ENCODE peak calls at places on chromosomes 13 and 19, in seven cellular contexts. R is posterior cingulate gyrus; W is kidney epithelial cell; Y is ovary; F is activated T-cell treated with anti-CD3 and anti-CD28 coated beads, Interleukin-2, amount 50 U/mL, for 24 hours; C is GM12865; P is AG04450. K is an unnamed sample.

GRCh38 chr19:18650468-18651001 is 13.7 kb downstream of the KLHL26 start:
- DNase-seq in P (peak), C (no peak), Y (peak), W (no peak), F (no peak), R (no peak), K (no peak)

GRCh38 chr13:28658539-28658795 is 463 bp upstream of the POMP start:
- DNase-seq in Y (no peak), P (no peak), W (no peak), C (no peak), F (no peak), R (no peak), K (no peak)

GRCh38 chr13:82062772-82063171 is 1721.8 kb upstream of the SPRY2 start:
- DNase-seq in C (no peak), W (no peak), R (no peak), F (no peak), P (no peak), Y (no peak), K (no peak)

GRCh38 chr13:26019241-26019640 is 32.6 kb downstream of the SHISA2 start:
- DNase-seq in P (no peak), Y (no peak), F (no peak), W (no peak), R (no peak), C (no peak), K (no peak)

GRCh38 chr19:29761575-29762225 is 46.6 kb upstream of the C19orf12 start:
- DNase-seq in Y (no peak), P (no peak), C (no peak), R (no peak), W (no peak), F (no peak), K (no peak)

GRCh38 chr13:93721483-93721882 is 494.9 kb downstream of the GPC6 start:
- DNase-seq in Y (no peak), W (no peak), R (no peak), C (no peak), F (no peak), P (no peak), K (no peak)

GRCh38 chr19:42455621-42456081 is 12.9 kb upstream of the CXCL17 start:
- DNase-seq in W (peak), Y (no peak), R (no peak), C (no peak), P (no peak), F (no peak), K (no peak)

GRCh38 chr19:6271721-6272410 is 7.9 kb downstream of the MLLT1 start:
- DNase-seq in W (no peak), C (no peak), Y (peak), P (no peak), R (peak), F (no peak), K (peak)

GRCh38 chr19:29873024-29873800 is 61.4 kb downstream of the CCNE1 start:
- DNase-seq in P (no peak), Y (peak), F (peak), R (peak), W (no peak), C (peak), K (peak)